ENCODE peak calls at places on chromosomes 12 and 14, in six cellular contexts. One of them, this sample, is unnamed.

GRCh38 chr14:100165376-100165775 is 5.9 kb upstream of the DEGS2 start:
- DNase-seq in IMR-90: no peak
- DNase-seq in ovary: peak
- DNase-seq in heart left ventricle: no peak
- DNase-seq in tibial nerve: no peak
- DNase-seq in testis: no peak
- DNase-seq in this sample: no peak

GRCh38 chr12:88057994-88058718 is 29.0 kb upstream of the C12orf50 start:
- DNase-seq in IMR-90: peak
- DNase-seq in ovary: no peak
- DNase-seq in heart left ventricle: peak
- DNase-seq in tibial nerve: no peak
- DNase-seq in testis: no peak
- DNase-seq in this sample: no peak

GRCh38 chr12:71639341-71639760 is 24.3 kb downstream of the ZFC3H1 start:
- DNase-seq in IMR-90: no peak
- DNase-seq in ovary: no peak
- DNase-seq in heart left ventricle: no peak
- DNase-seq in tibial nerve: no peak
- DNase-seq in testis: no peak
- DNase-seq in this sample: no peak

GRCh38 chr14:60757617-60758016 is 23.1 kb downstream of the MNAT1 start:
- DNase-seq in IMR-90: peak
- DNase-seq in ovary: no peak
- DNase-seq in heart left ventricle: no peak
- DNase-seq in tibial nerve: no peak
- DNase-seq in testis: no peak
- DNase-seq in this sample: no peak

GRCh38 chr14:92408186-92408585 is 85.2 kb downstream of the SLC24A4 start:
- DNase-seq in IMR-90: peak
- DNase-seq in ovary: no peak
- DNase-seq in heart left ventricle: no peak
- DNase-seq in tibial nerve: no peak
- DNase-seq in testis: no peak
- DNase-seq in this sample: no peak

GRCh38 chr12:30286345-30286926 is 409.2 kb downstream of the IPO8 start:
- DNase-seq in IMR-90: peak
- DNase-seq in ovary: no peak
- DNase-seq in heart left ventricle: no peak
- DNase-seq in tibial nerve: no peak
- DNase-seq in testis: peak
- DNase-seq in this sample: no peak

GRCh38 chr12:48925218-48925871 is at the start of gene FKBP11:
- DNase-seq in IMR-90: peak
- DNase-seq in ovary: peak
- DNase-seq in heart left ventricle: peak
- DNase-seq in tibial nerve: peak
- DNase-seq in testis: peak
- DNase-seq in this sample: peak

GRCh38 chr12:13539051-13539450 is 342.5 kb downstream of the EMP1 start:
- DNase-seq in IMR-90: no peak
- DNase-seq in ovary: no peak
- DNase-seq in heart left ventricle: no peak
- DNase-seq in tibial nerve: no peak
- DNase-seq in testis: peak
- DNase-seq in this sample: no peak

GRCh38 chr14:62957562-62957961 is 87.7 kb downstream of the KCNH5 start:
- DNase-seq in IMR-90: peak
- DNase-seq in ovary: no peak
- DNase-seq in heart left ventricle: no peak
- DNase-seq in tibial nerve: no peak
- DNase-seq in testis: no peak
- DNase-seq in this sample: no peak

GRCh38 chr12:11906284-11906935 is 164.3 kb upstream of the BCL2L14 start:
- DNase-seq in IMR-90: peak
- DNase-seq in ovary: no peak
- DNase-seq in heart left ventricle: no peak
- DNase-seq in tibial nerve: no peak
- DNase-seq in testis: no peak
- DNase-seq in this sample: no peak

GRCh38 chr14:95321693-95322455 is 2.2 kb upstream of the CLMN start:
- DNase-seq in IMR-90: no peak
- DNase-seq in ovary: no peak
- DNase-seq in heart left ventricle: no peak
- DNase-seq in tibial nerve: no peak
- DNase-seq in testis: no peak
- DNase-seq in this sample: no peak

GRCh38 chr12:12804011-12804410 is 9.1 kb upstream of the DDX47 start:
- DNase-seq in IMR-90: peak
- DNase-seq in ovary: no peak
- DNase-seq in heart left ventricle: no peak
- DNase-seq in tibial nerve: no peak
- DNase-seq in testis: no peak
- DNase-seq in this sample: no peak

DNA sequence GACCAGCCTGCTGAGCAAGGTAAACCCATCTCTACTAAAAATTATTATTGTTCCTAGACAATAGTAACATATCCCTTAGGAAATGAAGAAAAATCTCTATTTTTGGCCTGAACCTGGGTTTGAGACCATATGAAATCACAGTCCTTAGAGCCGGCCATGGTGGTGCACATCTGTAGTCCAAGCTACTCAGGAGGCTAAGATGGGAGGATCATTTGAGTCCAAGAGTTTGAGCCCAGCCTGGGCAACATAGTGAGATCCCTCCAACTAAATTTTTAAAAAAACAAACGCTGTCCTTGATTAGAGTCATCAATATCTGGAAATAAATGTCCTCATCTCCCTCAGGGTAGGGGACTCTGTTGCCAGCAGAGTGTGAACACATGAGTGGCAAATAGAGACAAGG is 34.6 kb downstream of the RPS29 start:
- DNase-seq in IMR-90: no peak
- DNase-seq in ovary: no peak
- DNase-seq in heart left ventricle: no peak
- DNase-seq in tibial nerve: no peak
- DNase-seq in testis: no peak
- DNase-seq in this sample: no peak
- H3K4me3 ChIP-seq in IMR-90: no peak
- H3K4me3 ChIP-seq in ovary: no peak
- H3K4me3 ChIP-seq in heart left ventricle: no peak
- H3K4me3 ChIP-seq in tibial nerve: no peak
- H3K4me3 ChIP-seq in testis: no peak
- H3K4me3 ChIP-seq in this sample: no peak

GRCh38 chr14:21208554-21208953 is 52.7 kb upstream of the OR5AU1 start:
- DNase-seq in IMR-90: no peak
- DNase-seq in ovary: no peak
- DNase-seq in heart left ventricle: no peak
- DNase-seq in tibial nerve: no peak
- DNase-seq in testis: no peak
- DNase-seq in this sample: no peak

GRCh38 chr14:21209185-21209584 is 53.3 kb upstream of the OR5AU1 start:
- DNase-seq in IMR-90: no peak
- DNase-seq in ovary: no peak
- DNase-seq in heart left ventricle: no peak
- DNase-seq in tibial nerve: no peak
- DNase-seq in testis: no peak
- DNase-seq in this sample: no peak

GRCh38 chr14:21205678-21206581 is 50.1 kb upstream of the OR5AU1 start:
- DNase-seq in IMR-90: no peak
- DNase-seq in ovary: no peak
- DNase-seq in heart left ventricle: no peak
- DNase-seq in tibial nerve: no peak
- DNase-seq in testis: no peak
- DNase-seq in this sample: no peak

GRCh38 chr14:21205026-21205677 is 49.3 kb upstream of the OR5AU1 start:
- DNase-seq in IMR-90: no peak
- DNase-seq in ovary: no peak
- DNase-seq in heart left ventricle: no peak
- DNase-seq in tibial nerve: no peak
- DNase-seq in testis: no peak
- DNase-seq in this sample: no peak

DNA sequence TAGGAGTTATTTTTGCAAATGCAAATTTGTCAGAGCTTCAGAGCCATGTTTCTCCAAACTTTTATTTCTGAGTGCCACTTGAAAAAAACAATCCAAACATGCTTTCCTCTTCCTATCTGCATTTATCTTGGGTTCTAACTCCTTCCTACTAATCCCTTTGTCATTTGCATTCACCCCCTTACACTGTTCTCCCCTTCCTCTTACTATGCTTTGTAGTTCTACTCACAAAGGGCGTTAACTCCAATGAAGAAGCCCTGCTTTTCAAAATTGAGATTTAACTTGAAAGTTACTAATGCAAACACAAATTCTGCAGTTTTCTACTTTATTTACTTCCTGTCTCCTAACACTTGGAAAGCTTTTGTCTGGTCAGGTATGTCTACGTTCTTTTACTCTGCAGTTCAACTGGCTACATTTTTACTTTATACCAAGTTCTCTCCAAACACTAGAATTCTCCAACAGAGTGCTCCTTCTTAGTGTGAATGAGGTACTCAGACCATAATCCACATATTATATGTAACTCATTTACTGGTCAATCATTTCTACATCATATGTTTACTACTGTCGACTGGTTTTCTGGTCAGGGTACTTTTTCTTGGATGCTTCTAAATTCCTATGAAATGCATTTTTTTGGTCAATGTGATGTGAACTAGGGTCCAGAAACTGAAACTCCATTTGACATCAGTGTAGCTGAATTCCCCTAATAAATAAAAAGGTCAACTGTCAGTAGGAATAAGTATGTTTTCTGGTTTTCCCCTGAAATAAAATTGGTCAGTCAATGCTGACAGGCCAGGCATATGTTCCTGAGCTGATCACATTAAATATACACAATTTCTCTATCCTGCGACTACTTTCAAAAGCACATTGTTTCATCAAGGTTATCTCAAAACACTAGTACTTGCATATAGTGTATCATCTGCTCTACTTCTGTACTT is 51.2 kb upstream of the OR5AU1 start:
- DNase-seq in IMR-90: no peak
- DNase-seq in ovary: no peak
- DNase-seq in heart left ventricle: no peak
- DNase-seq in tibial nerve: no peak
- DNase-seq in testis: no peak
- DNase-seq in this sample: no peak
- TF ChIP-seq POLR2A in IMR-90: no peak
- TF ChIP-seq POLR2A in ovary: no peak
- TF ChIP-seq POLR2A in heart left ventricle: no peak
- TF ChIP-seq POLR2A in tibial nerve: no peak
- TF ChIP-seq POLR2A in testis: no peak
- TF ChIP-seq POLR2A in this sample: no peak

GRCh38 chr14:54083549-54084239 is 127.1 kb upstream of the BMP4 start:
- DNase-seq in IMR-90: no peak
- DNase-seq in ovary: no peak
- DNase-seq in heart left ventricle: no peak
- DNase-seq in tibial nerve: no peak
- DNase-seq in testis: no peak
- DNase-seq in this sample: no peak
- TF ChIP-seq CTCF in IMR-90: no peak
- TF ChIP-seq CTCF in ovary: no peak
- TF ChIP-seq CTCF in heart left ventricle: no peak
- TF ChIP-seq CTCF in tibial nerve: no peak
- TF ChIP-seq CTCF in testis: no peak
- TF ChIP-seq CTCF in this sample: no peak

GRCh38 chr12:116389326-116389725 is 111.8 kb upstream of the MED13L start:
- DNase-seq in IMR-90: no peak
- DNase-seq in ovary: no peak
- DNase-seq in heart left ventricle: peak
- DNase-seq in tibial nerve: no peak
- DNase-seq in testis: no peak
- DNase-seq in this sample: no peak
- H3K4me3 ChIP-seq in IMR-90: no peak
- H3K4me3 ChIP-seq in ovary: no peak
- H3K4me3 ChIP-seq in heart left ventricle: no peak
- H3K4me3 ChIP-seq in tibial nerve: no peak
- H3K4me3 ChIP-seq in testis: no peak
- H3K4me3 ChIP-seq in this sample: no peak

DNA sequence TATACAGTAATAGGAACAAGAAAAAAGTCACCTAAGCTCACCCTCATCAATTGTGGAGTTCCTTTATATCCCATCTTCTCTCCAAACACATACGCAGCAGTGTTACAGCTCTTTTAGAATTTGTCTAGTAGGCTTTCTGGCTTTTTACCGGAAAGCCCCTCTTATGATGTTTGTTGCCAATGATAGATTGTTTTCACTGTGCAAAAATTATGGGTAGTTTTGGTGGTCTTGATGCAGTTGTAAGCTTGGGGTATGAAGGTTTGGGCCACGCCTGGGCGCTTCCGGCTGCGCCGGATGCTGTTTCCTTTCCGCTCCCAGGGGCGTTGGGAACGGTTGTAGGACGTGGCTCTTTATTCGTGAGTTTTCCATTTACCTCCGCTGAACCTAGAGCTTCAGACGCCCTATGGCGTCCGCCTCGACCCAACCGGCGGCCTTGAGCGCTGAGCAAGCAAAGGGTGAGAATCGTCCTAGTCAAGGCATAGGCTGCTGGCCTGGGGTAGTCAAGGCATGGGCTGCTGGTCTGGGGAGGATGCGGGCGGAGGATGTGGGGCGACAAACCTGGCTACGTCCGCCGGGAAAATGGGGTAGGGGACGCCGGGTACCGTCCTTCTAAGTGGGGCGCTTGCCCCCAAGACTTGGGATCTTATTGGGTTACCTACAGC is at the start of the genes C12orf57 and RNU7-1:
- DNase-seq in IMR-90: peak
- DNase-seq in ovary: peak
- DNase-seq in heart left ventricle: peak
- DNase-seq in tibial nerve: no peak
- DNase-seq in testis: peak
- DNase-seq in this sample: peak
- TF ChIP-seq POLR2A in IMR-90: peak
- TF ChIP-seq POLR2A in ovary: peak
- TF ChIP-seq POLR2A in heart left ventricle: no peak
- TF ChIP-seq POLR2A in tibial nerve: peak
- TF ChIP-seq POLR2A in testis: peak
- TF ChIP-seq POLR2A in this sample: no peak

GRCh38 chr12:3492868-3493224 is 1.8 kb downstream of the PRMT8 start:
- DNase-seq in IMR-90: no peak
- DNase-seq in ovary: no peak
- DNase-seq in heart left ventricle: no peak
- DNase-seq in tibial nerve: no peak
- DNase-seq in testis: no peak
- DNase-seq in this sample: peak

GRCh38 chr12:3493225-3494049 is 2.4 kb downstream of the PRMT8 start:
- DNase-seq in IMR-90: no peak
- DNase-seq in ovary: peak
- DNase-seq in heart left ventricle: peak
- DNase-seq in tibial nerve: no peak
- DNase-seq in testis: peak
- DNase-seq in this sample: no peak

GRCh38 chr12:3491938-3492867 is 1.2 kb downstream of the PRMT8 start:
- DNase-seq in IMR-90: peak
- DNase-seq in ovary: peak
- DNase-seq in heart left ventricle: peak
- DNase-seq in tibial nerve: no peak
- DNase-seq in testis: peak
- DNase-seq in this sample: no peak

DNA sequence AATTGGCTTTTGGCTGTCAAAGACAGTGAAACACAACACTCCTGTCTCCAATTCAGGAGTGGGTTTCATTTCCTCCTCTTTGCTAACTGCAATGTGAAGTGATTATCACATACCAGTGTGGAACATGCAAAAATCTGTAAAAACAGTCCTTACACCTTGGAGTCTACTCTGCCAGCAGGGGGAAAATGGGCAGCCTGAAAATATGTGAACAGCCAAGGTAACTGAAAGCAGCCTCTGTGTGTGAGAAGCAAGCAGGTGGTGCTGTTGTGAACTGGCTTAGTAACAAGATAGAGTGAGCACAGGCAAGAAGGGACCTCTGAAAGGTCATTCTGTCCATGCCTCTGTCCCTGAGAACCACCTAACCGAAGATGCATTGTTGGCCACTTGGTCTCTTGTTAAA is 6.0 kb downstream of the PRMT8 start:
- DNase-seq in IMR-90: no peak
- DNase-seq in ovary: no peak
- DNase-seq in heart left ventricle: no peak
- DNase-seq in tibial nerve: no peak
- DNase-seq in testis: no peak
- DNase-seq in this sample: no peak
- TF ChIP-seq CTCF in IMR-90: no peak
- TF ChIP-seq CTCF in ovary: no peak
- TF ChIP-seq CTCF in heart left ventricle: no peak
- TF ChIP-seq CTCF in tibial nerve: no peak
- TF ChIP-seq CTCF in testis: no peak
- TF ChIP-seq CTCF in this sample: no peak

This sample was measured in lower leg skin.